ENCODE peak calls at places on chromosomes 7 and 10, in five cellular contexts. O, L, Q, V and J are unnamed samples.

GRCh38 chr10:91344117-91344856 is 65.9 kb upstream of the HECTD2 start:
- DNase-seq in O (no peak), L (no peak), Q (no peak), V (no peak), J (no peak)

GRCh38 chr10:96478317-96478716 is 35.4 kb downstream of the TLL2 start:
- DNase-seq in O (no peak), L (no peak), Q (no peak), V (no peak), J (peak; percentile 43)

GRCh38 chr7:114791771-114792170 is 130.1 kb upstream of the MDFIC start:
- DNase-seq in O (no peak), L (no peak), Q (no peak), V (peak; percentile 11), J (no peak)

GRCh38 chr10:22722770-22723169 is 8.4 kb upstream of the PIP4K2A start:
- DNase-seq in O (no peak), L (no peak), Q (no peak), V (no peak), J (no peak)

GRCh38 chr10:24479806-24480205 is 243.9 kb downstream of the ARHGAP21 start:
- DNase-seq in O (no peak), L (no peak), Q (no peak), V (no peak), J (no peak)

GRCh38 chr10:12975266-12975665 is 26.2 kb downstream of the CCDC3 start:
- DNase-seq in O (peak; percentile 8), L (no peak), Q (no peak), V (no peak), J (no peak)

GRCh38 chr10:36474456-36474855 is 650.9 kb upstream of the ANKRD30A start:
- DNase-seq in O (no peak), L (no peak), Q (no peak), V (no peak), J (no peak)

GRCh38 chr7:151013356-151013727 is 11.0 kb downstream of the ATG9B start:
- DNase-seq in O (no peak), L (no peak), Q (no peak), V (no peak), J (no peak)

GRCh38 chr10:78365711-78366110 is 332.0 kb downstream of the RPS24 start:
- DNase-seq in O (no peak), L (no peak), Q (no peak), V (peak; percentile 16), J (no peak)

GRCh38 chr10:23065549-23065948 is 29.8 kb upstream of the MSRB2 start:
- DNase-seq in O (peak; percentile 88), L (peak; percentile 58), Q (peak; percentile 75), V (peak; percentile 59), J (no peak)

GRCh38 chr7:3272691-3273141 is 28.3 kb upstream of the SDK1 start:
- DNase-seq in O (no peak), L (no peak), Q (no peak), V (peak; percentile 96), J (no peak)

GRCh38 chr7:105131890-105132289 is 117.9 kb downstream of the KMT2E start:
- DNase-seq in O (no peak), L (no peak), Q (no peak), V (no peak), J (no peak)

GRCh38 chr7:138935438-138936079 is 45.6 kb downstream of the KIAA1549 start:
- DNase-seq in O (peak; percentile 23), L (no peak), Q (no peak), V (peak; percentile 92), J (peak; percentile 82)

GRCh38 chr10:63866075-63866746 is 345.0 kb downstream of the REEP3 start:
- DNase-seq in O (peak; percentile 44), L (peak; percentile 21), Q (no peak), V (peak; percentile 47), J (peak; percentile 53)

GRCh38 chr10:6161913-6162312 is 40.8 kb upstream of the PFKFB3 start:
- DNase-seq in O (no peak), L (no peak), Q (no peak), V (no peak), J (no peak)

GRCh38 chr10:52216852-52217251 is 97.2 kb upstream of the DKK1 start:
- DNase-seq in O (no peak), L (no peak), Q (no peak), V (peak; percentile 93), J (no peak)

GRCh38 chr7:1015196-1015595 is 29.1 kb upstream of the GPR146 start:
- DNase-seq in O (no peak), L (no peak), Q (no peak), V (no peak), J (no peak)

GRCh38 chr10:43727935-43728334 is 79.3 kb upstream of the ZNF32 start:
- DNase-seq in O (no peak), L (no peak), Q (no peak), V (no peak), J (no peak)

GRCh38 chr10:112558476-112559166 is 111.6 kb downstream of the VTI1A start:
- DNase-seq in O (no peak), L (no peak), Q (no peak), V (no peak), J (no peak)

GRCh38 chr7:139618482-139619366 is 95.2 kb downstream of the CLEC2L start:
- DNase-seq in O (peak; percentile 30), L (peak; percentile 40), Q (no peak), V (peak; percentile 41), J (peak; percentile 33)

GRCh38 chr10:104796817-104797216 is 155.7 kb downstream of the SORCS3 start:
- DNase-seq in O (no peak), L (no peak), Q (no peak), V (no peak), J (no peak)

GRCh38 chr7:80199072-80199471 is 64.4 kb downstream of the GNAI1 start:
- DNase-seq in O (no peak), L (no peak), Q (no peak), V (no peak), J (no peak)

GRCh38 chr7:112009081-112009480 is 197.1 kb downstream of the DOCK4 start:
- DNase-seq in O (no peak), L (no peak), Q (no peak), V (peak; percentile 83), J (no peak)

GRCh38 chr7:78090616-78091015 is 292.0 kb downstream of the PHTF2 start:
- DNase-seq in O (no peak), L (no peak), Q (no peak), V (peak; percentile 16), J (no peak)

GRCh38 chr10:110411047-110411410 is 86.7 kb upstream of the DUSP5 start:
- DNase-seq in O (peak; percentile 27), L (no peak), Q (peak; percentile 29), V (peak; percentile 75), J (peak; percentile 74)

GRCh38 chr7:64308019-64308275 is 5.8 kb upstream of the ZNF736 start:
- DNase-seq in O (peak; percentile 12), L (no peak), Q (no peak), V (no peak), J (no peak)

GRCh38 chr10:69861251-69862240 is 59.8 kb downstream of the COL13A1 start:
- DNase-seq in O (peak; percentile 70), L (no peak), Q (no peak), V (peak; percentile 73), J (peak; percentile 46)

GRCh38 chr10:131694963-131695813 is 205.6 kb upstream of the PPP2R2D start:
- DNase-seq in O (no peak), L (no peak), Q (no peak), V (no peak), J (peak; percentile 10)
- H3K9me3 ChIP-seq in O (no peaks in the 10 kb centered on the region), L (peaks cover 3% of the 10 kb centered on the region), Q (no peaks in the 10 kb centered on the region), V (peaks cover 61% of the 10 kb centered on the region), J (peaks cover 3% of the 10 kb centered on the region)

GRCh38 chr10:33233635-33234034 is 100.8 kb downstream of the NRP1 start:
- DNase-seq in O (no peak), L (no peak), Q (no peak), V (no peak), J (no peak)
- H3K4me1 ChIP-seq in O (peaks cover 34% of the 10 kb centered on the region), L (peaks cover 46% of the 10 kb centered on the region), Q (peaks cover 97% of the 10 kb centered on the region), V (peaks cover 29% of the 10 kb centered on the region), J (peaks cover 68% of the 10 kb centered on the region)

DNA sequence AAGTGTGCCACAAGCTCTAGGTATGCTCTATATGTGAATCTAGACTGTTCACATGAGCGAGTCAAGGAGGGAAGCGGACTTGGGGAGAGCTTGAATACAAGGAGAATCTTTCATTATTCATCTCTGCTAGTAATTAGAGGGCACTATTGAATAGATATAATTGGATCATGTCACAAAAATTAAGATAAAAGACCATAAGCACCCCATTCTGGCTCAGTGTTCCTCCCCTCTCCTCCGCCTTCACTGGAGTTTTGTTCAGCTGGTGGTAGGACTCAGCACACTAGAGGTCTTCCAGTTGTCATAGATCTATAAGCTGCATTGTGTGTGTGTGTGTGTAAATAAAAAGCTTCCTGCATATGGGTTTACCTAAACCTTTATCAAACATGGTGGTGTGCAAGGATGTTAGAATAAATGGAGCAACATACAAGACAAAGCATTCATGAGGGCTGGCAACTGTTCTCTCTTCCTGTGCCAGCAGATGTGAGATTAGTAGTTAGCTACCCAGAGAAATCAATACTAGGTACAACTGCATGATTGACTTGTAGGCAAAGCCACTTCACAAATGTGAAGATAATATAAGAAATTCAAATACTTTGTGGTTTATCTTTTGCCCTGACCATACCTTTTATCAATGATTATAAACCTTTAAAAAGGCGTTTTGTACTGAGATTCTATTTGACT is 142.6 kb downstream of the CREB5 start:
- DNase-seq in O (no peak), L (no peak), Q (no peak), V (no peak), J (no peak)
- H3K27me3 ChIP-seq in O (no peaks in the 10 kb centered on the region), L (no peaks in the 10 kb centered on the region), Q (no peaks in the 10 kb centered on the region), V (peaks cover 3% of the 10 kb centered on the region), J (no peaks in the 10 kb centered on the region)

GRCh38 chr10:85421421-85421820 is 945.2 kb downstream of the GRID1 start:
- DNase-seq in O (no peak), L (no peak), Q (no peak), V (no peak), J (no peak)
- H3K9me3 ChIP-seq in O (no peaks in the 10 kb centered on the region), L (peaks cover under 1% of the 10 kb centered on the region), Q (no peaks in the 10 kb centered on the region), V (peaks cover 15% of the 10 kb centered on the region), J (no peaks in the 10 kb centered on the region)

GRCh38 chr7:102469351-102469971 is 4.7 kb downstream of the LRWD1 start:
- DNase-seq in O (peak; percentile 2), L (no peak), Q (no peak), V (no peak), J (no peak)
- H3K4me1 ChIP-seq in O (peaks cover 4% of the 10 kb centered on the region), L (peaks cover 7% of the 10 kb centered on the region), Q (peaks cover 22% of the 10 kb centered on the region), V (peaks cover 2% of the 10 kb centered on the region), J (peaks cover 10% of the 10 kb centered on the region)